ENCODE peak calls at places on chromosomes 7 and 10, in ten cellular contexts. I is transverse colon, N is psoas muscle, W is WERI-Rb-1, J is sigmoid colon, Q is tibial artery, V is AG10803, K is heart left ventricle, C is left ventricle myocardium inferior, T is cardiac fibroblast. G is an unnamed sample.

GRCh38 chr10:58797356-58797755 is 284.7 kb downstream of the BICC1 start:
- DNase-seq in I (no peak), N (no peak), W (no peak), J (no peak), Q (no peak), V (peak; percentile 61), K (no peak), C (no peak), T (peak; percentile 75), G (peak; percentile 49)

GRCh38 chr10:73941300-73941699 is 30.4 kb downstream of the PLAU start:
- DNase-seq in I (no peak), N (no peak), W (no peak), J (no peak), Q (no peak), V (no peak), K (no peak), C (no peak), T (peak; percentile 23), G (peak; percentile 51)

GRCh38 chr10:88792656-88793055 is 9.9 kb upstream of the LIPM start:
- DNase-seq in I (peak; percentile 10), N (peak; percentile 20), W (no peak), J (no peak), Q (peak; percentile 36), V (peak; percentile 28), K (peak; percentile 21), C (peak; percentile 20), T (peak; percentile 82), G (peak; percentile 75)

GRCh38 chr10:132883391-132883881 is 58.9 kb downstream of the CFAP46 start:
- DNase-seq in I (no peak), N (no peak), W (no peak), J (peak; percentile 28), Q (peak; percentile 9), V (no peak), K (no peak), C (no peak), T (no peak), G (no peak)

GRCh38 chr10:132841254-132841975 is 55.5 kb upstream of the NKX6-2 start:
- DNase-seq in I (no peak), N (no peak), W (no peak), J (no peak), Q (no peak), V (no peak), K (no peak), C (no peak), T (no peak), G (no peak)

GRCh38 chr7:155799514-155799913 is 12.7 kb downstream of the SHH start:
- DNase-seq in I (no peak), N (no peak), W (no peak), J (no peak), Q (no peak), V (peak; percentile 39), K (no peak), C (no peak), T (no peak), G (peak; percentile 23)

GRCh38 chr7:28466341-28466740 is 54.0 kb downstream of the CREB5 start:
- DNase-seq in I (no peak), N (no peak), W (no peak), J (no peak), Q (no peak), V (peak; percentile 30), K (no peak), C (no peak), T (no peak), G (peak; percentile 69)

GRCh38 chr10:59870152-59870551 is 36.2 kb downstream of the CCDC6 start:
- DNase-seq in I (no peak), N (no peak), W (no peak), J (no peak), Q (no peak), V (no peak), K (no peak), C (no peak), T (no peak), G (no peak)

GRCh38 chr7:158193446-158193845 is 394.2 kb downstream of the PTPRN2 start:
- DNase-seq in I (no peak), N (no peak), W (no peak), J (no peak), Q (no peak), V (no peak), K (no peak), C (no peak), T (no peak), G (no peak)

GRCh38 chr7:123211545-123211944 is 11.8 kb upstream of the SLC13A1 start:
- DNase-seq in I (no peak), N (no peak), W (no peak), J (no peak), Q (no peak), V (no peak), K (no peak), C (no peak), T (no peak), G (no peak)

GRCh38 chr10:54797636-54798395 is 3.2 kb downstream of the PCDH15 start:
- DNase-seq in I (no peak), N (no peak), W (no peak), J (no peak), Q (no peak), V (no peak), K (no peak), C (no peak), T (no peak), G (peak; percentile 58)

DNA sequence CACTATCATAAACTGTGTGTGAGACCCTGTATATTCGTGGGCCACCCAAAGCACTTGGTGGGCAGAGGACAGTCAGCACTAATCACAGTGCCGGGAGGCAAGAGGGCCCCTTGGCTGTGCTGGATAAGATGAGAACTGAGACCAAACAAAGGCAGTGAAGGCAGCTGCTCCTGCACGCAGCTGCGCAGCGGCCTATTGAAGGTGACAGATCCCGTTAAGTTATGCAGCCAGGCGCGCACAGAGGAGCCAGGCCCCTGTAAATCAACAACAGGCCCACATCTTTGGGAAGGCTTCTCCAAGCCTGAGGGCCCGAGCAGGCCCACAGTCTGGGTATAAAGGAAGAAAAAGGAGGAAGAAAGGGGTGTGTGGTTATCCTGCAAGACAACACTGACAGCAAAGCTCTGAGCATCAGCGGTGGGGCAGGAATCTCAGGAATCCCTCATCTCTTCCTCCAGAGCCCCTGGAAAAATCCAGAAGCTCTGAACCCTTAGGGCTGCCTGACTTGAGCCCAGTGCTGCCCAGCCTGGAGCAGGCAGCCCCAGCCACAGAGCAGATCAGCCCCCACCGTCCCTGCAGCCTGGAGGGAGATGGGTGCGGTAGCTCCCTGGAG is 154.2 kb downstream of the ARHGAP12 start:
- DNase-seq in I (no peak), N (no peak), W (no peak), J (no peak), Q (no peak), V (peak; percentile 24), K (no peak), C (no peak), T (no peak), G (no peak)
- TF ChIP-seq CTCF in I (no peak), N (no peak), W (no peak), J (no peak), Q (no peak), V (no peak), K (no peak), C (no peak), T (no peak), G (no peak)

GRCh38 chr10:62059424-62059913 is 158.0 kb downstream of the ARID5B start:
- DNase-seq in I (no peak), N (no peak), W (no peak), J (no peak), Q (no peak), V (peak; percentile 91), K (no peak), C (no peak), T (no peak), G (peak; percentile 72)
- H3K4me3 ChIP-seq in I (no peak overlapping the region), N (no peak overlapping the region), W (no peak overlapping the region), J (no peak overlapping the region), Q (no peak overlapping the region), V (no peak overlapping the region), K (no peak overlapping the region), C (peak overlapping the region; percentile 68), T (no peak overlapping the region), G (no peak overlapping the region)

DNA sequence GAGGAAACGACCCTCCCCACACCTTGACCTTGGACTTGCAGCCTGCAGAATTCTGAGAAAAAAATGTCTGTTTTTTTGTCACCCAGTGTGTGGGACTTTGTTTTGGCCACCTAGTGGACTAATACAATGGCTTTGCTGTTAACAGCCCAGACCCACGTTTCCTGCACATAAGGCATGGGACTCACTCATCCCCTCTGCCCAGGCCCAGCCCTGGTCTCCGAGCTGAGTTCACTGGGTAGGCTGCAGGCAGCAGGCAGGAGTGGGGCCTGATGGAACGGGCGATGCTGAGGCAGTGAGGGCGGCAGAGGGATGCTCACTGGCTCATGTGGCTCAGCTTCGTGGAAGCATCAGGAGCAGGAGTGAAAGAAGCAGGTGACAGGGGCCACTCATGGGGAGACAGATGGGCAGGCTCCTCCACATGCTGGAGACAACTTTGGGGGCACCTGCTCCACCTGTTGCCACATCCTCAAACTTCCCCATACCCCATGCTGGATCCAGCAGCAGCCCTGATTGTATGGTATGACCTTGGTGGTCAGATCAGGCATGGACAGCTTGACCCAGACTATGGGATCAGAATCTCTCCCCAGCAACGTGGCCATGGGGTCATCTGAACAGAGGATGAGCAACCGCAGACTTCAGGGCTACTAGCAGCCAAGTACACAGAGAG is 65.8 kb upstream of the ANTXRL start:
- DNase-seq in I (no peak), N (no peak), W (no peak), J (no peak), Q (no peak), V (no peak), K (no peak), C (no peak), T (no peak), G (no peak)
- TF ChIP-seq CTCF in I (no peak), N (no peak), W (peak; percentile 48), J (no peak), Q (no peak), V (no peak), K (no peak), C (peak; percentile 15), T (peak; percentile 28), G (no peak)

GRCh38 chr7:79199266-79199665 is 254.2 kb downstream of the MAGI2 start:
- DNase-seq in I (no peak), N (no peak), W (no peak), J (no peak), Q (no peak), V (no peak), K (no peak), C (no peak), T (peak; percentile 31), G (peak; percentile 68)

GRCh38 chr7:79199961-79200360 is 253.5 kb downstream of the MAGI2 start:
- DNase-seq in I (no peak), N (no peak), W (no peak), J (no peak), Q (no peak), V (peak; percentile 28), K (no peak), C (no peak), T (peak; percentile 33), G (peak; percentile 29)
- H3K4me3 ChIP-seq in I (no peak overlapping the region), N (no peak overlapping the region), W (no peak overlapping the region), J (no peak overlapping the region), Q (no peak overlapping the region), V (no peak overlapping the region), K (no peak overlapping the region), C (no peak overlapping the region), T (no peak overlapping the region), G (no peak overlapping the region)